ENCODE peak calls at places on chromosomes 2 and 18, in seven cellular contexts. F is heart left ventricle, T is astrocyte of the spinal cord, D is EH, R is SJSA1, Q is EL, A is RWPE1. S is an unnamed sample.

GRCh38 chr2:54680397-54681032 is 42.9 kb upstream of the EML6 start:
- DNase-seq in F (no peak), T (peak; percentile 60), D (peak; percentile 56), R (peak; percentile 14), Q (peak; percentile 17), A (no peak), S (no peak)

GRCh38 chr2:26099933-26100332 is 66.0 kb downstream of the RAB10 start:
- DNase-seq in F (no peak), T (no peak), D (no peak), R (no peak), Q (no peak), A (no peak), S (no peak)

GRCh38 chr2:110157153-110157793 is 41.7 kb upstream of the MALL start:
- DNase-seq in F (peak; percentile 14), T (peak; percentile 81), D (peak; percentile 71), R (peak; percentile 40), Q (peak; percentile 60), A (peak; percentile 61), S (peak; percentile 83)

GRCh38 chr2:107132141-107132540 is 246.2 kb upstream of the ST6GAL2 start:
- DNase-seq in F (no peak), T (no peak), D (no peak), R (no peak), Q (no peak), A (no peak), S (no peak)

GRCh38 chr2:161416294-161416632 is at the start of gene TBR1:
- DNase-seq in F (no peak), T (peak; percentile 7), D (no peak), R (no peak), Q (no peak), A (no peak), S (no peak)

GRCh38 chr2:15126373-15126772 is 434.8 kb downstream of the NBAS start:
- DNase-seq in F (no peak), T (no peak), D (no peak), R (no peak), Q (no peak), A (no peak), S (no peak)

GRCh38 chr2:98381494-98381893 is 35.2 kb downstream of the CNGA3 start:
- DNase-seq in F (no peak), T (no peak), D (no peak), R (no peak), Q (no peak), A (no peak), S (no peak)

GRCh38 chr2:104853926-104854506 is at the start of gene POU3F3:
- DNase-seq in F (peak; percentile 73), T (peak; percentile 96), D (peak; percentile 9), R (peak; percentile 64), Q (no peak), A (no peak), S (peak; percentile 23)

GRCh38 chr2:38146917-38147307 is 71.0 kb upstream of the CYP1B1 start:
- DNase-seq in F (peak; percentile 39), T (peak; percentile 99), D (peak; percentile 96), R (peak; percentile 97), Q (peak; percentile 97), A (peak; percentile 89), S (peak; percentile 7)

GRCh38 chr18:61949946-61950345 is 57.1 kb upstream of the RNF152 start:
- DNase-seq in F (no peak), T (peak; percentile 66), D (peak; percentile 92), R (peak; percentile 90), Q (peak; percentile 76), A (peak; percentile 84), S (peak; percentile 49)

GRCh38 chr2:104866122-104866864 is 12.4 kb downstream of the POU3F3 start:
- DNase-seq in F (no peak), T (no peak), D (no peak), R (no peak), Q (no peak), A (no peak), S (no peak)

GRCh38 chr2:69464575-69464974 is 27.3 kb upstream of the NFU1 start:
- DNase-seq in F (peak; percentile 15), T (no peak), D (peak; percentile 13), R (no peak), Q (no peak), A (peak; percentile 79), S (no peak)

GRCh38 chr2:60119778-60120177 is 433.7 kb downstream of the BCL11A start:
- DNase-seq in F (no peak), T (no peak), D (no peak), R (no peak), Q (no peak), A (no peak), S (no peak)

GRCh38 chr2:241724259-241724974 is 10.0 kb upstream of the D2HGDH start:
- DNase-seq in F (no peak), T (no peak), D (no peak), R (no peak), Q (no peak), A (no peak), S (no peak)

GRCh38 chr2:128594273-128594910 is 275.7 kb upstream of the HS6ST1 start:
- DNase-seq in F (no peak), T (no peak), D (no peak), R (no peak), Q (no peak), A (no peak), S (no peak)

GRCh38 chr2:180513389-180513788 is 467.0 kb upstream of the UBE2E3 start:
- DNase-seq in F (no peak), T (no peak), D (no peak), R (no peak), Q (no peak), A (no peak), S (no peak)

GRCh38 chr2:102597788-102598187 is 21.6 kb upstream of the SLC9A2 start:
- DNase-seq in F (no peak), T (no peak), D (no peak), R (no peak), Q (no peak), A (no peak), S (no peak)